ENCODE peak calls at places on chromosomes 13 and 19, in seven cellular contexts. One of them, this sample, is unnamed.

GRCh38 chr19:58330458-58330857 is 3.7 kb downstream of the ZSCAN22 start:
- DNase-seq in fibroblast of mammary gland: peak; percentile 88
- DNase-seq in stimulated activated CD4-positive, alpha-beta T cell treated with anti-CD3 and anti-CD28 coated beads, TNF-alpha, amount 100 ng/mL, for 24 hours: no peak
- DNase-seq in left ventricle myocardium inferior: no peak
- DNase-seq in stimulated activated naive B cell treated with anti-CD40 and anti-IgM and Interleukin-4, amounts not matched to agents 10 μg/mL and 1 μg/mL and 100 μg/mL, for 72 hours: no peak
- DNase-seq in ascending aorta: no peak
- DNase-seq in SK-N-DZ: no peak
- DNase-seq in this sample: peak; percentile 15

GRCh38 chr13:45194081-45194939 is 6.5 kb downstream of the KCTD4 start:
- DNase-seq in fibroblast of mammary gland: peak; percentile 71
- DNase-seq in stimulated activated CD4-positive, alpha-beta T cell treated with anti-CD3 and anti-CD28 coated beads, TNF-alpha, amount 100 ng/mL, for 24 hours: no peak
- DNase-seq in left ventricle myocardium inferior: peak; percentile 37
- DNase-seq in stimulated activated naive B cell treated with anti-CD40 and anti-IgM and Interleukin-4, amounts not matched to agents 10 μg/mL and 1 μg/mL and 100 μg/mL, for 72 hours: no peak
- DNase-seq in ascending aorta: peak; percentile 73
- DNase-seq in SK-N-DZ: no peak
- DNase-seq in this sample: peak; percentile 15

GRCh38 chr13:25571237-25571636 is 199.5 kb downstream of the ATP8A2 start:
- DNase-seq in fibroblast of mammary gland: no peak
- DNase-seq in stimulated activated CD4-positive, alpha-beta T cell treated with anti-CD3 and anti-CD28 coated beads, TNF-alpha, amount 100 ng/mL, for 24 hours: no peak
- DNase-seq in left ventricle myocardium inferior: no peak
- DNase-seq in stimulated activated naive B cell treated with anti-CD40 and anti-IgM and Interleukin-4, amounts not matched to agents 10 μg/mL and 1 μg/mL and 100 μg/mL, for 72 hours: no peak
- DNase-seq in ascending aorta: no peak
- DNase-seq in SK-N-DZ: peak; percentile 38
- DNase-seq in this sample: no peak

GRCh38 chr19:12603714-12604113 is 6.9 kb downstream of the ZNF490 start:
- DNase-seq in fibroblast of mammary gland: no peak
- DNase-seq in stimulated activated CD4-positive, alpha-beta T cell treated with anti-CD3 and anti-CD28 coated beads, TNF-alpha, amount 100 ng/mL, for 24 hours: peak; percentile 52
- DNase-seq in left ventricle myocardium inferior: no peak
- DNase-seq in stimulated activated naive B cell treated with anti-CD40 and anti-IgM and Interleukin-4, amounts not matched to agents 10 μg/mL and 1 μg/mL and 100 μg/mL, for 72 hours: peak; percentile 71
- DNase-seq in ascending aorta: no peak
- DNase-seq in SK-N-DZ: no peak
- DNase-seq in this sample: no peak

GRCh38 chr19:44772969-44773368 is 4.7 kb upstream of the CBLC start:
- DNase-seq in fibroblast of mammary gland: peak; percentile 80
- DNase-seq in stimulated activated CD4-positive, alpha-beta T cell treated with anti-CD3 and anti-CD28 coated beads, TNF-alpha, amount 100 ng/mL, for 24 hours: no peak
- DNase-seq in left ventricle myocardium inferior: no peak
- DNase-seq in stimulated activated naive B cell treated with anti-CD40 and anti-IgM and Interleukin-4, amounts not matched to agents 10 μg/mL and 1 μg/mL and 100 μg/mL, for 72 hours: no peak
- DNase-seq in ascending aorta: no peak
- DNase-seq in SK-N-DZ: no peak
- DNase-seq in this sample: no peak

GRCh38 chr19:18317998-18318800 is 4.7 kb downstream of the LSM4 start:
- DNase-seq in fibroblast of mammary gland: no peak
- DNase-seq in stimulated activated CD4-positive, alpha-beta T cell treated with anti-CD3 and anti-CD28 coated beads, TNF-alpha, amount 100 ng/mL, for 24 hours: no peak
- DNase-seq in left ventricle myocardium inferior: peak; percentile 55
- DNase-seq in stimulated activated naive B cell treated with anti-CD40 and anti-IgM and Interleukin-4, amounts not matched to agents 10 μg/mL and 1 μg/mL and 100 μg/mL, for 72 hours: no peak
- DNase-seq in ascending aorta: no peak
- DNase-seq in SK-N-DZ: no peak
- DNase-seq in this sample: peak; percentile 71

GRCh38 chr13:114142640-114143490 is 10.4 kb upstream of the RASA3 start:
- DNase-seq in fibroblast of mammary gland: no peak
- DNase-seq in stimulated activated CD4-positive, alpha-beta T cell treated with anti-CD3 and anti-CD28 coated beads, TNF-alpha, amount 100 ng/mL, for 24 hours: no peak
- DNase-seq in left ventricle myocardium inferior: no peak
- DNase-seq in stimulated activated naive B cell treated with anti-CD40 and anti-IgM and Interleukin-4, amounts not matched to agents 10 μg/mL and 1 μg/mL and 100 μg/mL, for 72 hours: no peak
- DNase-seq in ascending aorta: peak; percentile 67
- DNase-seq in SK-N-DZ: no peak
- DNase-seq in this sample: no peak

GRCh38 chr13:43881580-43881979 is 1.9 kb downstream of the LACC1 start:
- DNase-seq in fibroblast of mammary gland: no peak
- DNase-seq in stimulated activated CD4-positive, alpha-beta T cell treated with anti-CD3 and anti-CD28 coated beads, TNF-alpha, amount 100 ng/mL, for 24 hours: no peak
- DNase-seq in left ventricle myocardium inferior: no peak
- DNase-seq in stimulated activated naive B cell treated with anti-CD40 and anti-IgM and Interleukin-4, amounts not matched to agents 10 μg/mL and 1 μg/mL and 100 μg/mL, for 72 hours: no peak
- DNase-seq in ascending aorta: no peak
- DNase-seq in SK-N-DZ: no peak
- DNase-seq in this sample: no peak

GRCh38 chr13:28819748-28820098 is 416 bp upstream of the MTUS2 start:
- DNase-seq in fibroblast of mammary gland: peak; percentile 19
- DNase-seq in stimulated activated CD4-positive, alpha-beta T cell treated with anti-CD3 and anti-CD28 coated beads, TNF-alpha, amount 100 ng/mL, for 24 hours: peak; percentile 50
- DNase-seq in left ventricle myocardium inferior: peak; percentile 69
- DNase-seq in stimulated activated naive B cell treated with anti-CD40 and anti-IgM and Interleukin-4, amounts not matched to agents 10 μg/mL and 1 μg/mL and 100 μg/mL, for 72 hours: peak; percentile 27
- DNase-seq in ascending aorta: peak; percentile 76
- DNase-seq in SK-N-DZ: peak; percentile 30
- DNase-seq in this sample: peak; percentile 0

GRCh38 chr13:66329988-66330429 is 900.1 kb downstream of the PCDH9 start:
- DNase-seq in fibroblast of mammary gland: peak; percentile 39
- DNase-seq in stimulated activated CD4-positive, alpha-beta T cell treated with anti-CD3 and anti-CD28 coated beads, TNF-alpha, amount 100 ng/mL, for 24 hours: no peak
- DNase-seq in left ventricle myocardium inferior: no peak
- DNase-seq in stimulated activated naive B cell treated with anti-CD40 and anti-IgM and Interleukin-4, amounts not matched to agents 10 μg/mL and 1 μg/mL and 100 μg/mL, for 72 hours: no peak
- DNase-seq in ascending aorta: no peak
- DNase-seq in SK-N-DZ: no peak
- DNase-seq in this sample: no peak

GRCh38 chr19:18607222-18608101 is 863 bp upstream of the CRLF1 start:
- DNase-seq in fibroblast of mammary gland: no peak
- DNase-seq in stimulated activated CD4-positive, alpha-beta T cell treated with anti-CD3 and anti-CD28 coated beads, TNF-alpha, amount 100 ng/mL, for 24 hours: no peak
- DNase-seq in left ventricle myocardium inferior: no peak
- DNase-seq in stimulated activated naive B cell treated with anti-CD40 and anti-IgM and Interleukin-4, amounts not matched to agents 10 μg/mL and 1 μg/mL and 100 μg/mL, for 72 hours: no peak
- DNase-seq in ascending aorta: no peak
- DNase-seq in SK-N-DZ: no peak
- DNase-seq in this sample: no peak

GRCh38 chr19:36574762-36575161 is 1.7 kb upstream of the ZNF529 start:
- DNase-seq in fibroblast of mammary gland: no peak
- DNase-seq in stimulated activated CD4-positive, alpha-beta T cell treated with anti-CD3 and anti-CD28 coated beads, TNF-alpha, amount 100 ng/mL, for 24 hours: no peak
- DNase-seq in left ventricle myocardium inferior: no peak
- DNase-seq in stimulated activated naive B cell treated with anti-CD40 and anti-IgM and Interleukin-4, amounts not matched to agents 10 μg/mL and 1 μg/mL and 100 μg/mL, for 72 hours: no peak
- DNase-seq in ascending aorta: no peak
- DNase-seq in SK-N-DZ: no peak
- DNase-seq in this sample: no peak

GRCh38 chr13:113646921-113647340 is 11.1 kb downstream of the ATP4B start:
- DNase-seq in fibroblast of mammary gland: no peak
- DNase-seq in stimulated activated CD4-positive, alpha-beta T cell treated with anti-CD3 and anti-CD28 coated beads, TNF-alpha, amount 100 ng/mL, for 24 hours: no peak
- DNase-seq in left ventricle myocardium inferior: peak; percentile 15
- DNase-seq in stimulated activated naive B cell treated with anti-CD40 and anti-IgM and Interleukin-4, amounts not matched to agents 10 μg/mL and 1 μg/mL and 100 μg/mL, for 72 hours: no peak
- DNase-seq in ascending aorta: no peak
- DNase-seq in SK-N-DZ: no peak
- DNase-seq in this sample: no peak

GRCh38 chr19:9847087-9847671 is 12.1 kb downstream of the PIN1 start:
- DNase-seq in fibroblast of mammary gland: peak; percentile 98
- DNase-seq in stimulated activated CD4-positive, alpha-beta T cell treated with anti-CD3 and anti-CD28 coated beads, TNF-alpha, amount 100 ng/mL, for 24 hours: peak; percentile 45
- DNase-seq in left ventricle myocardium inferior: no peak
- DNase-seq in stimulated activated naive B cell treated with anti-CD40 and anti-IgM and Interleukin-4, amounts not matched to agents 10 μg/mL and 1 μg/mL and 100 μg/mL, for 72 hours: no peak
- DNase-seq in ascending aorta: peak; percentile 82
- DNase-seq in SK-N-DZ: no peak
- DNase-seq in this sample: peak; percentile 19

GRCh38 chr13:112106467-112107141 is 39.7 kb downstream of the SOX1 start:
- DNase-seq in fibroblast of mammary gland: no peak
- DNase-seq in stimulated activated CD4-positive, alpha-beta T cell treated with anti-CD3 and anti-CD28 coated beads, TNF-alpha, amount 100 ng/mL, for 24 hours: no peak
- DNase-seq in left ventricle myocardium inferior: no peak
- DNase-seq in stimulated activated naive B cell treated with anti-CD40 and anti-IgM and Interleukin-4, amounts not matched to agents 10 μg/mL and 1 μg/mL and 100 μg/mL, for 72 hours: no peak
- DNase-seq in ascending aorta: no peak
- DNase-seq in SK-N-DZ: no peak
- DNase-seq in this sample: no peak

GRCh38 chr13:30864352-30865130 is 41.5 kb upstream of the MEDAG start:
- DNase-seq in fibroblast of mammary gland: peak; percentile 97
- DNase-seq in stimulated activated CD4-positive, alpha-beta T cell treated with anti-CD3 and anti-CD28 coated beads, TNF-alpha, amount 100 ng/mL, for 24 hours: no peak
- DNase-seq in left ventricle myocardium inferior: no peak
- DNase-seq in stimulated activated naive B cell treated with anti-CD40 and anti-IgM and Interleukin-4, amounts not matched to agents 10 μg/mL and 1 μg/mL and 100 μg/mL, for 72 hours: no peak
- DNase-seq in ascending aorta: peak; percentile 73
- DNase-seq in SK-N-DZ: no peak
- DNase-seq in this sample: no peak

GRCh38 chr19:1665565-1666047 is 13.2 kb upstream of the TCF3 start:
- DNase-seq in fibroblast of mammary gland: no peak
- DNase-seq in stimulated activated CD4-positive, alpha-beta T cell treated with anti-CD3 and anti-CD28 coated beads, TNF-alpha, amount 100 ng/mL, for 24 hours: no peak
- DNase-seq in left ventricle myocardium inferior: no peak
- DNase-seq in stimulated activated naive B cell treated with anti-CD40 and anti-IgM and Interleukin-4, amounts not matched to agents 10 μg/mL and 1 μg/mL and 100 μg/mL, for 72 hours: peak; percentile 61
- DNase-seq in ascending aorta: no peak
- DNase-seq in SK-N-DZ: no peak
- DNase-seq in this sample: no peak

GRCh38 chr13:44759222-44759721 is 183.1 kb upstream of the TSC22D1 start:
- DNase-seq in fibroblast of mammary gland: no peak
- DNase-seq in stimulated activated CD4-positive, alpha-beta T cell treated with anti-CD3 and anti-CD28 coated beads, TNF-alpha, amount 100 ng/mL, for 24 hours: no peak
- DNase-seq in left ventricle myocardium inferior: no peak
- DNase-seq in stimulated activated naive B cell treated with anti-CD40 and anti-IgM and Interleukin-4, amounts not matched to agents 10 μg/mL and 1 μg/mL and 100 μg/mL, for 72 hours: no peak
- DNase-seq in ascending aorta: no peak
- DNase-seq in SK-N-DZ: no peak
- DNase-seq in this sample: no peak

GRCh38 chr19:33796164-33797100 is at the start of gene KCTD15:
- DNase-seq in fibroblast of mammary gland: no peak
- DNase-seq in stimulated activated CD4-positive, alpha-beta T cell treated with anti-CD3 and anti-CD28 coated beads, TNF-alpha, amount 100 ng/mL, for 24 hours: peak; percentile 30
- DNase-seq in left ventricle myocardium inferior: peak; percentile 48
- DNase-seq in stimulated activated naive B cell treated with anti-CD40 and anti-IgM and Interleukin-4, amounts not matched to agents 10 μg/mL and 1 μg/mL and 100 μg/mL, for 72 hours: no peak
- DNase-seq in ascending aorta: no peak
- DNase-seq in SK-N-DZ: no peak
- DNase-seq in this sample: peak; percentile 83

GRCh38 chr19:7961930-7962626 is 18.6 kb upstream of the TIMM44 start:
- DNase-seq in fibroblast of mammary gland: no peak
- DNase-seq in stimulated activated CD4-positive, alpha-beta T cell treated with anti-CD3 and anti-CD28 coated beads, TNF-alpha, amount 100 ng/mL, for 24 hours: no peak
- DNase-seq in left ventricle myocardium inferior: no peak
- DNase-seq in stimulated activated naive B cell treated with anti-CD40 and anti-IgM and Interleukin-4, amounts not matched to agents 10 μg/mL and 1 μg/mL and 100 μg/mL, for 72 hours: no peak
- DNase-seq in ascending aorta: no peak
- DNase-seq in SK-N-DZ: no peak
- DNase-seq in this sample: no peak

GRCh38 chr13:101346161-101346560 is 70.1 kb downstream of the NALCN start:
- DNase-seq in fibroblast of mammary gland: no peak
- DNase-seq in stimulated activated CD4-positive, alpha-beta T cell treated with anti-CD3 and anti-CD28 coated beads, TNF-alpha, amount 100 ng/mL, for 24 hours: no peak
- DNase-seq in left ventricle myocardium inferior: no peak
- DNase-seq in stimulated activated naive B cell treated with anti-CD40 and anti-IgM and Interleukin-4, amounts not matched to agents 10 μg/mL and 1 μg/mL and 100 μg/mL, for 72 hours: no peak
- DNase-seq in ascending aorta: no peak
- DNase-seq in SK-N-DZ: no peak
- DNase-seq in this sample: no peak

GRCh38 chr19:49335784-49336481 is 727 bp downstream of the CD37 start:
- DNase-seq in fibroblast of mammary gland: no peak
- DNase-seq in stimulated activated CD4-positive, alpha-beta T cell treated with anti-CD3 and anti-CD28 coated beads, TNF-alpha, amount 100 ng/mL, for 24 hours: no peak
- DNase-seq in left ventricle myocardium inferior: no peak
- DNase-seq in stimulated activated naive B cell treated with anti-CD40 and anti-IgM and Interleukin-4, amounts not matched to agents 10 μg/mL and 1 μg/mL and 100 μg/mL, for 72 hours: no peak
- DNase-seq in ascending aorta: peak; percentile 54
- DNase-seq in SK-N-DZ: no peak
- DNase-seq in this sample: peak; percentile 38

GRCh38 chr13:99743079-99743478 is 228.5 kb downstream of the ZIC5 start:
- DNase-seq in fibroblast of mammary gland: no peak
- DNase-seq in stimulated activated CD4-positive, alpha-beta T cell treated with anti-CD3 and anti-CD28 coated beads, TNF-alpha, amount 100 ng/mL, for 24 hours: no peak
- DNase-seq in left ventricle myocardium inferior: no peak
- DNase-seq in stimulated activated naive B cell treated with anti-CD40 and anti-IgM and Interleukin-4, amounts not matched to agents 10 μg/mL and 1 μg/mL and 100 μg/mL, for 72 hours: no peak
- DNase-seq in ascending aorta: no peak
- DNase-seq in SK-N-DZ: no peak
- DNase-seq in this sample: no peak

GRCh38 chr13:35964764-35965163 is 166.4 kb downstream of the DCLK1 start:
- DNase-seq in fibroblast of mammary gland: peak; percentile 87
- DNase-seq in stimulated activated CD4-positive, alpha-beta T cell treated with anti-CD3 and anti-CD28 coated beads, TNF-alpha, amount 100 ng/mL, for 24 hours: no peak
- DNase-seq in left ventricle myocardium inferior: no peak
- DNase-seq in stimulated activated naive B cell treated with anti-CD40 and anti-IgM and Interleukin-4, amounts not matched to agents 10 μg/mL and 1 μg/mL and 100 μg/mL, for 72 hours: no peak
- DNase-seq in ascending aorta: no peak
- DNase-seq in SK-N-DZ: no peak
- DNase-seq in this sample: no peak

GRCh38 chr19:46841458-46842083 is 9.1 kb downstream of the AP2S1 start:
- DNase-seq in fibroblast of mammary gland: peak; percentile 63
- DNase-seq in stimulated activated CD4-positive, alpha-beta T cell treated with anti-CD3 and anti-CD28 coated beads, TNF-alpha, amount 100 ng/mL, for 24 hours: no peak
- DNase-seq in left ventricle myocardium inferior: peak; percentile 77
- DNase-seq in stimulated activated naive B cell treated with anti-CD40 and anti-IgM and Interleukin-4, amounts not matched to agents 10 μg/mL and 1 μg/mL and 100 μg/mL, for 72 hours: no peak
- DNase-seq in ascending aorta: peak; percentile 86
- DNase-seq in SK-N-DZ: no peak
- DNase-seq in this sample: no peak

GRCh38 chr19:41193420-41194156 is 569 bp downstream of the CYP2S1 start:
- DNase-seq in fibroblast of mammary gland: no peak
- DNase-seq in stimulated activated CD4-positive, alpha-beta T cell treated with anti-CD3 and anti-CD28 coated beads, TNF-alpha, amount 100 ng/mL, for 24 hours: no peak
- DNase-seq in left ventricle myocardium inferior: no peak
- DNase-seq in stimulated activated naive B cell treated with anti-CD40 and anti-IgM and Interleukin-4, amounts not matched to agents 10 μg/mL and 1 μg/mL and 100 μg/mL, for 72 hours: no peak
- DNase-seq in ascending aorta: no peak
- DNase-seq in SK-N-DZ: no peak
- DNase-seq in this sample: no peak

GRCh38 chr19:39199025-39199424 is 2.3 kb downstream of the NCCRP1 start:
- DNase-seq in fibroblast of mammary gland: peak; percentile 73
- DNase-seq in stimulated activated CD4-positive, alpha-beta T cell treated with anti-CD3 and anti-CD28 coated beads, TNF-alpha, amount 100 ng/mL, for 24 hours: no peak
- DNase-seq in left ventricle myocardium inferior: no peak
- DNase-seq in stimulated activated naive B cell treated with anti-CD40 and anti-IgM and Interleukin-4, amounts not matched to agents 10 μg/mL and 1 μg/mL and 100 μg/mL, for 72 hours: no peak
- DNase-seq in ascending aorta: no peak
- DNase-seq in SK-N-DZ: peak; percentile 50
- DNase-seq in this sample: peak; percentile 51

GRCh38 chr13:76481738-76482137 is 404.5 kb downstream of the KCTD12 start:
- DNase-seq in fibroblast of mammary gland: no peak
- DNase-seq in stimulated activated CD4-positive, alpha-beta T cell treated with anti-CD3 and anti-CD28 coated beads, TNF-alpha, amount 100 ng/mL, for 24 hours: no peak
- DNase-seq in left ventricle myocardium inferior: no peak
- DNase-seq in stimulated activated naive B cell treated with anti-CD40 and anti-IgM and Interleukin-4, amounts not matched to agents 10 μg/mL and 1 μg/mL and 100 μg/mL, for 72 hours: no peak
- DNase-seq in ascending aorta: no peak
- DNase-seq in SK-N-DZ: no peak
- DNase-seq in this sample: no peak

GRCh38 chr19:13906525-13906904 is 514 bp downstream of the CC2D1A start:
- DNase-seq in fibroblast of mammary gland: no peak
- DNase-seq in stimulated activated CD4-positive, alpha-beta T cell treated with anti-CD3 and anti-CD28 coated beads, TNF-alpha, amount 100 ng/mL, for 24 hours: peak; percentile 21
- DNase-seq in left ventricle myocardium inferior: no peak
- DNase-seq in stimulated activated naive B cell treated with anti-CD40 and anti-IgM and Interleukin-4, amounts not matched to agents 10 μg/mL and 1 μg/mL and 100 μg/mL, for 72 hours: no peak
- DNase-seq in ascending aorta: no peak
- DNase-seq in SK-N-DZ: no peak
- DNase-seq in this sample: peak; percentile 78

GRCh38 chr13:113547248-113547971 is 37.1 kb upstream of the TFDP1 start:
- DNase-seq in fibroblast of mammary gland: peak; percentile 86
- DNase-seq in stimulated activated CD4-positive, alpha-beta T cell treated with anti-CD3 and anti-CD28 coated beads, TNF-alpha, amount 100 ng/mL, for 24 hours: no peak
- DNase-seq in left ventricle myocardium inferior: no peak
- DNase-seq in stimulated activated naive B cell treated with anti-CD40 and anti-IgM and Interleukin-4, amounts not matched to agents 10 μg/mL and 1 μg/mL and 100 μg/mL, for 72 hours: no peak
- DNase-seq in ascending aorta: peak; percentile 64
- DNase-seq in SK-N-DZ: no peak
- DNase-seq in this sample: no peak

GRCh38 chr13:95924389-95924994 is 128.7 kb downstream of the UGGT2 start:
- DNase-seq in fibroblast of mammary gland: peak; percentile 77
- DNase-seq in stimulated activated CD4-positive, alpha-beta T cell treated with anti-CD3 and anti-CD28 coated beads, TNF-alpha, amount 100 ng/mL, for 24 hours: no peak
- DNase-seq in left ventricle myocardium inferior: no peak
- DNase-seq in stimulated activated naive B cell treated with anti-CD40 and anti-IgM and Interleukin-4, amounts not matched to agents 10 μg/mL and 1 μg/mL and 100 μg/mL, for 72 hours: no peak
- DNase-seq in ascending aorta: no peak
- DNase-seq in SK-N-DZ: no peak
- DNase-seq in this sample: peak; percentile 74

GRCh38 chr19:38956264-38956663 is 19.3 kb downstream of the FBXO17 start:
- DNase-seq in fibroblast of mammary gland: no peak
- DNase-seq in stimulated activated CD4-positive, alpha-beta T cell treated with anti-CD3 and anti-CD28 coated beads, TNF-alpha, amount 100 ng/mL, for 24 hours: no peak
- DNase-seq in left ventricle myocardium inferior: no peak
- DNase-seq in stimulated activated naive B cell treated with anti-CD40 and anti-IgM and Interleukin-4, amounts not matched to agents 10 μg/mL and 1 μg/mL and 100 μg/mL, for 72 hours: no peak
- DNase-seq in ascending aorta: no peak
- DNase-seq in SK-N-DZ: no peak
- DNase-seq in this sample: no peak

GRCh38 chr13:100547805-100548204 is 40.8 kb downstream of the GGACT start:
- DNase-seq in fibroblast of mammary gland: no peak
- DNase-seq in stimulated activated CD4-positive, alpha-beta T cell treated with anti-CD3 and anti-CD28 coated beads, TNF-alpha, amount 100 ng/mL, for 24 hours: no peak
- DNase-seq in left ventricle myocardium inferior: no peak
- DNase-seq in stimulated activated naive B cell treated with anti-CD40 and anti-IgM and Interleukin-4, amounts not matched to agents 10 μg/mL and 1 μg/mL and 100 μg/mL, for 72 hours: no peak
- DNase-seq in ascending aorta: no peak
- DNase-seq in SK-N-DZ: peak; percentile 45
- DNase-seq in this sample: no peak

GRCh38 chr19:17794731-17795494 is at the start of gene B3GNT3:
- DNase-seq in fibroblast of mammary gland: no peak
- DNase-seq in stimulated activated CD4-positive, alpha-beta T cell treated with anti-CD3 and anti-CD28 coated beads, TNF-alpha, amount 100 ng/mL, for 24 hours: no peak
- DNase-seq in left ventricle myocardium inferior: peak; percentile 38
- DNase-seq in stimulated activated naive B cell treated with anti-CD40 and anti-IgM and Interleukin-4, amounts not matched to agents 10 μg/mL and 1 μg/mL and 100 μg/mL, for 72 hours: no peak
- DNase-seq in ascending aorta: no peak
- DNase-seq in SK-N-DZ: no peak
- DNase-seq in this sample: no peak